ENCODE peak calls at places on chromosomes 2 and 18, in five cellular contexts. E is HEK293T, I is GM12878, O is H1, R is HepG2. T is an unnamed sample.

GRCh38 chr2:40218679-40219078 is 233.2 kb downstream of the SLC8A1 start:
- DNase-seq in O (no peak), R (no peak), E (no peak), I (no peak), T (no peak)

GRCh38 chr2:141399270-141399669 is 731.5 kb downstream of the LRP1B start:
- DNase-seq in R (peak), I (no peak), O (no peak), E (peak), T (peak)

GRCh38 chr2:230602562-230603230 is 109.9 kb upstream of the CAB39 start:
- DNase-seq in R (no peak), E (no peak), O (no peak), I (no peak), T (no peak)

GRCh38 chr18:24778810-24779418 is 318.5 kb downstream of the HRH4 start:
- DNase-seq in O (no peak), R (no peak), I (no peak), E (no peak), T (no peak)

GRCh38 chr2:121368841-121369240 is 83.8 kb upstream of the TFCP2L1 start:
- DNase-seq in O (no peak), E (no peak), R (no peak), I (no peak), T (no peak)

GRCh38 chr2:103445356-103445755 is 683.5 kb downstream of the TMEM182 start:
- DNase-seq in O (no peak), E (no peak), I (no peak), R (no peak), T (no peak)

GRCh38 chr2:42035241-42035640 is 12.6 kb upstream of the PKDCC start:
- DNase-seq in R (no peak), O (no peak), E (no peak), I (no peak), T (no peak)

GRCh38 chr2:937530-937929 is 13.1 kb upstream of the SNTG2 start:
- DNase-seq in R (no peak), E (no peak), I (no peak), O (no peak), T (no peak)

GRCh38 chr2:85601771-85602475 is 575 bp downstream of the TMEM150A start:
- DNase-seq in O (no peak), R (peak), E (no peak), I (no peak), T (no peak)

GRCh38 chr2:127081826-127082633 is 24.9 kb downstream of the BIN1 start:
- DNase-seq in R (no peak), E (no peak), I (no peak), O (no peak), T (no peak)

GRCh38 chr2:206378835-206379234 is 64.5 kb upstream of the ADAM23 start:
- DNase-seq in R (no peak), E (no peak), O (no peak), I (no peak), T (no peak)

GRCh38 chr2:201415149-201415548 is 36.1 kb downstream of the TRAK2 start:
- DNase-seq in I (no peak), E (no peak), R (no peak), O (no peak), T (no peak)

GRCh38 chr2:17706845-17707244 is 46.8 kb downstream of the SMC6 start:
- DNase-seq in O (no peak), I (no peak), E (no peak), R (no peak), T (no peak)

GRCh38 chr18:56974141-56974540 is 172.7 kb upstream of the BOD1L2 start:
- DNase-seq in I (no peak), R (no peak), O (no peak), E (no peak), T (no peak)

GRCh38 chr2:196404276-196404675 is 232.9 kb upstream of the STK17B start:
- DNase-seq in E (no peak), O (no peak), I (no peak), R (no peak), T (no peak)

GRCh38 chr18:11996190-11996754 is 15.0 kb downstream of the IMPA2 start:
- DNase-seq in E (no peak), R (no peak), I (no peak), O (no peak), T (no peak)

GRCh38 chr2:73385486-73386341 is at the start of gene ALMS1:
- DNase-seq in O (peak), E (peak), I (peak), R (peak), T (peak)

GRCh38 chr18:24014986-24015896 is 687 bp downstream of the TTC39C start:
- DNase-seq in E (peak), R (peak), O (no peak), I (no peak), T (no peak)

GRCh38 chr18:39389800-39390379 is 1824.3 kb upstream of the CELF4 start:
- DNase-seq in E (no peak), I (no peak), O (peak), R (peak), T (peak)

GRCh38 chr2:175847128-175847527 is 154.9 kb downstream of the LNPK start:
- DNase-seq in O (no peak), R (no peak), I (no peak), E (no peak), T (no peak)

GRCh38 chr2:231769170-231770136 is 11.6 kb downstream of the PDE6D start:
- DNase-seq in E (no peak), O (no peak), R (no peak), I (peak), T (no peak)

GRCh38 chr2:224973112-224974016 is 68.9 kb downstream of the DOCK10 start:
- DNase-seq in R (no peak), I (no peak), O (no peak), E (no peak), T (no peak)

GRCh38 chr2:21070322-21071257 is 26.7 kb upstream of the APOB start:
- DNase-seq in R (peak), O (no peak), I (no peak), E (no peak), T (no peak)

GRCh38 chr2:138922973-138923563 is 142.9 kb upstream of the NXPH2 start:
- DNase-seq in R (peak), I (no peak), E (peak), O (no peak), T (no peak)
- TF ChIP-seq SUZ12 in R (no peak), I (no peak), E (no peak), O (no peak), T (no peak)

DNA sequence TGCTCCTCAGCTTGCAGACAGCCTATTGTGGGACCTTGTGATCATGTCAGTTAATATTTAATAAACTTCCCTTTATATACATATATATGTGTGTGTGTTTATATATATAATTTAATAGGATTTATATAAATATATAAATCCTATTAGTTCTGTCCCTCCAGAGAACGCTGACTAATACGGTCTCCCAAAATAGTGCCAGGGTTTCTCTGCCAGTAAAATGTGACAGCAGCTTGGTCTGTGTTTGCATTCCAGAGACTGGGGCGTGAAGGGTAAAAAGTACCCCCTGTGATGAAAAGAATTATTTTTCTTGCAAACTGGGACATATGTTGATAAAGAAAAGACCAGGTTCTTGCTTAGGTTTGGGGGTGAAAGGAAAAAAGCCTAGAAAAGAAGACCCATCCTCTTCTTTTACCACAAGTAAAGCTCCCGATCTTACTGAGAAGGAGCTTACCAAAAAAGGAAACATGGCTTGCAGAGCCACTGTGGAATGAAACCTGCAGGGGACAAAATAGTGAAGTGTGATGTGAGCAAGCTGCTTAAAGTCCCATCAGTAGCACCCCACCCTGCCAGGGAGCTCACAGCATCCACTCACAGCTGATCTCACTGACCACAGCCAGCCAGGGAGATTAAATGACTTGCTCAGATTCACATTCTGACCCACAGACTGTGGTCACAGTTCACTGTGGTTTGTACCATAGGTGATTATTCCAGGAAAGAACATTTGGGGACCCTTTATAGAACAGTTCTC is 110.9 kb upstream of the RMP24 start:
- DNase-seq in I (peak), R (no peak), E (no peak), O (no peak), T (no peak)
- TF ChIP-seq SUZ12 in I (no peak), R (no peak), E (no peak), O (no peak), T (no peak)

GRCh38 chr18:21132398-21132918 is 20.8 kb upstream of the ROCK1 start:
- DNase-seq in O (no peak), E (no peak), R (no peak), I (no peak), T (no peak)

GRCh38 chr18:21131698-21132230 is 20.2 kb upstream of the ROCK1 start:
- DNase-seq in E (no peak), I (no peak), R (no peak), O (no peak), T (no peak)

GRCh38 chr18:21129586-21130216 is 18.1 kb upstream of the ROCK1 start:
- DNase-seq in E (no peak), O (no peak), I (no peak), R (no peak), T (no peak)

DNA sequence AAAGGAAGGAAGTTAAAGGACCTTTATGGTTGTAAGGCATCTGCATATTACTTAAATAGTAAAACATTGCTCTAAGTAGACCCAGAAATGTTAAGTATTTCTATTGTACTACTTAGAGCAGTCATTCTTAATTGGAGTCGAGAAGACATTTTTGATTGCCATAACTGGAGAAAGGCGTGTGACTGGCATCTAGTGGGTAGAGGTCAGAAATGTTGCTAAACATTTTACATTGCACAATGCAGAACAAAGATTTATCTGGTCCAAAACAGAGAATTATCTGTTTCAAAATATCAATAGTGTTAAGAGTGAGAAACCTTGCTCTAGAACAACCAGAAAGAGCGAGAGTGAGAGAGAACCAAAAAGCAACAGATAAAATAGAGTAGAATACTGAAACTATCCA is 23.3 kb upstream of the ROCK1 start:
- DNase-seq in E (no peak), I (no peak), R (no peak), O (no peak), T (no peak)
- TF ChIP-seq SUZ12 in E (no peak), I (no peak), R (no peak), O (no peak), T (no peak)

DNA sequence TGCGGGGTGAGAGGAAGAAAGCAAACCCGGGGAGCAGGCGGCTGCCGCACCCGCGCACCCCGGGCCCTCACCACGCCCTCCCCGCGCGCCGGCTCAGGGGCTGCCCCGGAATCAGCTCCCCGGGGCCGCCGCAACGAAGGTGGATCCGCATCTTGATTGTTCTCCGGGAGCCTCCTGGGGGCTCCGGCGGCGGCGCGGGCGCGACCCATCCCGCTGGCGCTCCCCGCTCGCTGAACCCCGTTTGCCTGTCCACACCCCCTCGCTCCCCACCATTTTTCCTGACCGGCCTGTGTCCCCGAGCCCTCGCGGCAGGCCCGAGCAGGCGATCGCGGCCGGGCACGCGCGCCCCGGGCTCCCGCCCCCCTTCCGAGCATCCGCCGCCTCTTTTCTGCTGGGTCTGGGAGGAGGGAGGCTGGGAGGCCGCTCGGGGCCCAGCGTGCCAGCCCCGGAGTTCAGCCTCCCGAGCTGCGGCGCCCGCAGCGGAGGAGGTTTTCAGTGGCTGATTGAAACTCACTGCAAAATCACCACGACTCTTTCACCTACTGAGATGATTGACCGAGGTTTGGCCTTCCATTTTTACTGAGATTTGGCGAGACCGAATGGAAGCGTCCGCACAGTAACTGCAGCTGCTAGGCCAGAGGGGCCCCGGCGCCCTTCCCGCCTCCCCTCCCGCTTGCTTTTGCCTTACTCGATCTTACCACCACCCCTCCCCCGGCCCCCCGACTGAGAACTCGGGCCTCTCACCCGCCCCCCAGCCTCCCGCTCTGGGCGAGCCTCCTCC is 4.7 kb downstream of the SOX11 start:
- DNase-seq in R (no peak), O (no peak), I (no peak), E (no peak), T (peak)
- TF ChIP-seq SUZ12 in R (no peak), O (no peak), I (no peak), E (no peak), T (no peak)